ENCODE peak calls at places on chromosomes 3 and 15, in six cellular contexts. C is naive thymus-derived CD4-positive, alpha-beta T cell; V is NCI-H1105 treated with DMSO at 0.1 percent for 48 hours; A is GM13976; I is dorsolateral prefrontal cortex; G is activated CD8-positive, alpha-beta T cell treated with anti-CD3 and anti-CD28 coated beads for 36 hours. K is an unnamed sample.
A peak's percentile ranks its signal among the peaks of the same experiment; 100 is the strongest.

GRCh38 chr15:99230867-99231266 is 18.5 kb downstream of the TTC23 start:
- DNase-seq in V (no peak), A (no peak), I (no peak), C (no peak), G (no peak), K (no peak)

GRCh38 chr3:120172070-120172469 is 77.8 kb upstream of the GSK3B start:
- DNase-seq in C (no peak), I (peak; percentile 62), A (no peak), V (peak; percentile 21), G (no peak), K (no peak)

GRCh38 chr3:100740207-100740606 is 30.9 kb downstream of the TFG start:
- DNase-seq in I (no peak), V (no peak), C (no peak), G (peak; percentile 42), A (no peak), K (no peak)

GRCh38 chr3:38112378-38112761 is 24.6 kb downstream of the ACAA1 start:
- DNase-seq in V (no peak), A (no peak), G (no peak), C (no peak), I (no peak), K (no peak)

GRCh38 chr15:29125382-29126207 is 144.0 kb downstream of the NSMCE3 start:
- DNase-seq in C (no peak), V (no peak), I (no peak), G (no peak), A (no peak), K (no peak)

GRCh38 chr15:89003865-89004725 is 84.2 kb upstream of the ABHD2 start:
- DNase-seq in A (peak; percentile 45), C (no peak), I (no peak), G (peak; percentile 16), V (no peak), K (no peak)

GRCh38 chr3:42129014-42129953 is 38.1 kb downstream of the TRAK1 start:
- DNase-seq in A (no peak), C (no peak), G (no peak), I (no peak), V (no peak), K (no peak)

GRCh38 chr3:37174532-37175126 is at the start of gene LRRFIP2:
- DNase-seq in G (peak; percentile 49), I (no peak), A (peak; percentile 57), V (no peak), C (peak; percentile 22), K (peak; percentile 89)

GRCh38 chr3:57949779-57950618 is 58.2 kb upstream of the FLNB start:
- DNase-seq in C (no peak), I (peak; percentile 3), G (no peak), V (no peak), A (no peak), K (no peak)

GRCh38 chr3:37824954-37825328 is 36.7 kb upstream of the CTDSPL start:
- DNase-seq in I (no peak), C (no peak), V (no peak), G (no peak), A (no peak), K (no peak)

GRCh38 chr3:51975857-51976549 is 1.1 kb downstream of the ABHD14A start:
- DNase-seq in G (peak; percentile 56), V (no peak), C (no peak), A (peak; percentile 62), I (peak; percentile 93), K (no peak)

GRCh38 chr15:95869920-95870319 is 460.6 kb upstream of the NR2F2 start:
- DNase-seq in A (no peak), I (no peak), G (peak; percentile 2), V (no peak), C (no peak), K (no peak)

GRCh38 chr15:90915216-90915807 is 12.2 kb downstream of the MAN2A2 start:
- DNase-seq in A (no peak), G (no peak), C (no peak), V (no peak), I (no peak), K (no peak)

GRCh38 chr15:64513823-64514222 is 53.4 kb downstream of the ZNF609 start:
- DNase-seq in C (no peak), I (no peak), G (no peak), A (no peak), V (no peak), K (no peak)

GRCh38 chr15:82111918-82112317 is 66.1 kb upstream of the MEX3B start:
- DNase-seq in C (no peak), I (no peak), G (no peak), V (no peak), A (no peak), K (no peak)

GRCh38 chr15:73802336-73803105 is 49.4 kb upstream of the INSYN1 start:
- DNase-seq in G (no peak), I (peak; percentile 58), V (no peak), C (no peak), A (no peak), K (no peak)

GRCh38 chr15:52103217-52104207 is 9.1 kb downstream of the BCL2L10 start:
- DNase-seq in C (no peak), I (peak; percentile 59), A (peak; percentile 75), V (no peak), G (peak; percentile 37), K (peak; percentile 84)

GRCh38 chr3:166100710-166101109 is 263.5 kb upstream of the BCHE start:
- DNase-seq in G (no peak), I (no peak), C (no peak), A (no peak), V (no peak), K (no peak)

GRCh38 chr3:180280601-180281000 is 243.9 kb upstream of the PEX5L start:
- DNase-seq in G (no peak), A (no peak), V (no peak), C (no peak), I (no peak), K (no peak)

GRCh38 chr3:120928991-120929390 is 21.0 kb downstream of the STXBP5L start:
- DNase-seq in G (no peak), C (no peak), I (no peak), A (no peak), V (no peak), K (peak; percentile 18)

GRCh38 chr3:196634224-196634623 is 5.3 kb upstream of the NRROS start:
- DNase-seq in V (no peak), I (no peak), G (no peak), C (no peak), A (peak; percentile 56), K (no peak)

GRCh38 chr15:82630033-82630432 is 17.1 kb downstream of the CPEB1 start:
- DNase-seq in C (no peak), A (no peak), G (no peak), I (no peak), V (no peak), K (no peak)

GRCh38 chr3:9503283-9503682 is 50.3 kb downstream of the LHFPL4 start:
- DNase-seq in I (peak; percentile 77), C (peak; percentile 39), A (peak; percentile 81), V (peak; percentile 46), G (peak; percentile 89), K (peak; percentile 32)

GRCh38 chr15:77869021-77869895 is 208.3 kb downstream of the TBC1D2B start:
- DNase-seq in A (no peak), C (no peak), G (no peak), V (no peak), I (no peak), K (no peak)

GRCh38 chr3:11478167-11478566 is 165.5 kb downstream of the VGLL4 start:
- DNase-seq in A (no peak), C (no peak), G (no peak), I (no peak), V (no peak), K (no peak)

GRCh38 chr3:41002104-41002503 is 197.2 kb upstream of the CTNNB1 start:
- DNase-seq in V (peak; percentile 48), I (no peak), A (no peak), G (no peak), C (no peak), K (no peak)